ENCODE peak calls at places on chromosomes 7 and 10, in seven cellular contexts. D is hippocampal formation, J is mesenchymal stem cell, U is suprapubic skin, R is kidney glomerular epithelial cell, S is fibroblast of the conjunctiva, B is pulmonary artery endothelial cell. T is an unnamed sample.

GRCh38 chr10:62858364-62858763 is 42.2 kb upstream of the EGR2 start:
- DNase-seq in D (no peak), J (no peak), U (no peak), R (no peak), S (no peak), B (no peak), T (peak)

GRCh38 chr7:513521-514166 is 6.0 kb downstream of the PDGFA start:
- DNase-seq in D (no peak), J (peak), U (no peak), R (no peak), S (no peak), B (no peak), T (no peak)

GRCh38 chr10:102540023-102540422 is 36.3 kb downstream of the SUFU start:
- DNase-seq in D (no peak), J (peak), U (no peak), R (no peak), S (no peak), B (no peak), T (no peak)

GRCh38 chr7:116089293-116089692 is 58.7 kb upstream of the TFEC start:
- DNase-seq in D (no peak), J (no peak), U (no peak), R (no peak), S (no peak), B (no peak), T (no peak)

GRCh38 chr7:69245646-69246045 is 352.6 kb upstream of the AUTS2 start:
- DNase-seq in D (peak), J (no peak), U (no peak), R (no peak), S (no peak), B (no peak), T (no peak)

GRCh38 chr10:7512487-7512886 is 101.7 kb upstream of the SFMBT2 start:
- DNase-seq in D (no peak), J (no peak), U (no peak), R (no peak), S (no peak), B (no peak), T (no peak)

GRCh38 chr7:42254217-42254616 is 17.2 kb upstream of the GLI3 start:
- DNase-seq in D (no peak), J (peak), U (no peak), R (no peak), S (no peak), B (no peak), T (peak)

GRCh38 chr7:6111041-6111440 is 79.9 kb downstream of the ANKRD61 start:
- DNase-seq in D (no peak), J (no peak), U (no peak), R (no peak), S (no peak), B (no peak), T (no peak)

GRCh38 chr10:5361966-5362365 is 2.8 kb upstream of the UCN3 start:
- DNase-seq in D (no peak), J (no peak), U (no peak), R (no peak), S (no peak), B (no peak), T (no peak)

GRCh38 chr10:77004917-77005564 is 632.6 kb downstream of the KCNMA1 start:
- DNase-seq in D (peak), J (peak), U (no peak), R (peak), S (peak), B (no peak), T (peak)

GRCh38 chr7:28990200-28990960 is 32.2 kb upstream of the TRIL start:
- DNase-seq in D (no peak), J (peak), U (no peak), R (no peak), S (no peak), B (no peak), T (no peak)

GRCh38 chr10:11823122-11823988 is at the start of gene PROSER2:
- DNase-seq in D (no peak), J (peak), U (peak), R (no peak), S (no peak), B (peak), T (peak)

GRCh38 chr10:110226555-110226925 is 19.1 kb downstream of the MXI1 start:
- DNase-seq in D (peak), J (peak), U (peak), R (peak), S (peak), B (peak), T (peak)

GRCh38 chr7:12661581-12661980 is 25.9 kb upstream of the ARL4A start:
- DNase-seq in D (no peak), J (no peak), U (no peak), R (no peak), S (no peak), B (no peak), T (no peak)

GRCh38 chr7:39691821-39692220 is 68.4 kb downstream of the RALA start:
- DNase-seq in D (no peak), J (peak), U (no peak), R (no peak), S (no peak), B (no peak), T (no peak)

GRCh38 chr10:102678842-102679289 is 34.6 kb downstream of the TRIM8 start:
- DNase-seq in D (peak), J (peak), U (peak), R (peak), S (no peak), B (no peak), T (peak)

GRCh38 chr7:87797798-87798403 is 78.3 kb downstream of the SLC25A40 start:
- DNase-seq in D (peak), J (peak), U (no peak), R (peak), S (peak), B (peak), T (peak)

GRCh38 chr10:60732240-60733188 is 45.8 kb upstream of the CDK1 start:
- DNase-seq in D (no peak), J (peak), U (peak), R (no peak), S (no peak), B (no peak), T (no peak)

GRCh38 chr10:49324711-49325110 is 25.7 kb downstream of the C10orf71 start:
- DNase-seq in D (no peak), J (no peak), U (no peak), R (no peak), S (no peak), B (no peak), T (peak)

GRCh38 chr7:138352570-138353461 is 107.2 kb upstream of the TRIM24 start:
- DNase-seq in D (no peak), J (no peak), U (no peak), R (no peak), S (no peak), B (no peak), T (peak)

GRCh38 chr10:64271983-64272382 is 750.8 kb downstream of the REEP3 start:
- DNase-seq in D (no peak), J (no peak), U (no peak), R (no peak), S (no peak), B (no peak), T (no peak)

GRCh38 chr7:45686441-45687184 is 112.4 kb downstream of the ADCY1 start:
- DNase-seq in D (no peak), J (no peak), U (no peak), R (no peak), S (no peak), B (no peak), T (no peak)

GRCh38 chr10:125060851-125061556 is 99.4 kb downstream of the CTBP2 start:
- DNase-seq in D (peak), J (peak), U (peak), R (peak), S (peak), B (peak), T (peak)

GRCh38 chr7:35555386-35555785 is 139.5 kb downstream of the HERPUD2 start:
- DNase-seq in D (no peak), J (no peak), U (no peak), R (no peak), S (no peak), B (no peak), T (no peak)

GRCh38 chr7:84123903-84124573 is 70.6 kb downstream of the SEMA3A start:
- DNase-seq in D (peak), J (peak), U (no peak), R (no peak), S (no peak), B (no peak), T (no peak)

GRCh38 chr7:81260152-81260551 is 341.3 kb upstream of the SEMA3C start:
- DNase-seq in D (no peak), J (peak), U (no peak), R (no peak), S (no peak), B (no peak), T (peak)

GRCh38 chr10:68553599-68553998 is 6.5 kb upstream of the TET1 start:
- DNase-seq in D (no peak), J (no peak), U (no peak), R (no peak), S (no peak), B (no peak), T (no peak)